ENCODE peak calls at places on chromosomes 1 and 21, in five cellular contexts. One of them, this sample, is unnamed. For H3K27me3, the result is how much of the 10 kb centered on the place peaks cover.

GRCh38 chr1:3785045-3785444 is 11.3 kb downstream of the LRRC47 start:
- DNase-seq in neural progenitor cell: no peak
- DNase-seq in fibroblast of lung: no peak
- DNase-seq in tibial nerve: no peak
- DNase-seq in SJSA1: no peak
- DNase-seq in this sample: no peak

GRCh38 chr1:203419558-203419957 is 56.0 kb upstream of the PRELP start:
- DNase-seq in neural progenitor cell: no peak
- DNase-seq in fibroblast of lung: no peak
- DNase-seq in tibial nerve: no peak
- DNase-seq in SJSA1: no peak
- DNase-seq in this sample: no peak

GRCh38 chr1:195019385-195019784 is 1588.9 kb downstream of the KCNT2 start:
- DNase-seq in neural progenitor cell: peak
- DNase-seq in fibroblast of lung: peak
- DNase-seq in tibial nerve: no peak
- DNase-seq in SJSA1: no peak
- DNase-seq in this sample: no peak

GRCh38 chr1:206430031-206430983 is 40.0 kb upstream of the IKBKE start:
- DNase-seq in neural progenitor cell: no peak
- DNase-seq in fibroblast of lung: peak
- DNase-seq in tibial nerve: no peak
- DNase-seq in SJSA1: peak
- DNase-seq in this sample: peak

GRCh38 chr21:43691801-43692200 is 27.1 kb upstream of the PDXK start:
- DNase-seq in neural progenitor cell: no peak
- DNase-seq in fibroblast of lung: no peak
- DNase-seq in tibial nerve: no peak
- DNase-seq in SJSA1: no peak
- DNase-seq in this sample: no peak

GRCh38 chr1:32500387-32501209 is 35.7 kb downstream of the ZBTB8B start:
- DNase-seq in neural progenitor cell: peak
- DNase-seq in fibroblast of lung: peak
- DNase-seq in tibial nerve: peak
- DNase-seq in SJSA1: peak
- DNase-seq in this sample: no peak

GRCh38 chr1:151166506-151166956 is 587 bp downstream of the SCNM1 start:
- DNase-seq in neural progenitor cell: peak
- DNase-seq in fibroblast of lung: peak
- DNase-seq in tibial nerve: no peak
- DNase-seq in SJSA1: peak
- DNase-seq in this sample: peak

GRCh38 chr1:92752719-92753118 is 32.2 kb downstream of the EVI5 start:
- DNase-seq in neural progenitor cell: no peak
- DNase-seq in fibroblast of lung: peak
- DNase-seq in tibial nerve: no peak
- DNase-seq in SJSA1: no peak
- DNase-seq in this sample: no peak

GRCh38 chr1:107547363-107548155 is 406.7 kb downstream of the NTNG1 start:
- DNase-seq in neural progenitor cell: no peak
- DNase-seq in fibroblast of lung: peak
- DNase-seq in tibial nerve: no peak
- DNase-seq in SJSA1: no peak
- DNase-seq in this sample: no peak

GRCh38 chr1:245160288-245160687 is 5.5 kb downstream of the KIF26B start:
- DNase-seq in neural progenitor cell: no peak
- DNase-seq in fibroblast of lung: no peak
- DNase-seq in tibial nerve: peak
- DNase-seq in SJSA1: no peak
- DNase-seq in this sample: no peak

GRCh38 chr1:18907021-18907913 is 4.9 kb upstream of the ALDH4A1 start:
- DNase-seq in neural progenitor cell: peak
- DNase-seq in fibroblast of lung: no peak
- DNase-seq in tibial nerve: peak
- DNase-seq in SJSA1: peak
- DNase-seq in this sample: no peak

GRCh38 chr1:117607471-117607870 is 1.6 kb downstream of the TENT5C start:
- DNase-seq in neural progenitor cell: peak
- DNase-seq in fibroblast of lung: peak
- DNase-seq in tibial nerve: no peak
- DNase-seq in SJSA1: no peak
- DNase-seq in this sample: no peak

GRCh38 chr1:40029608-40030007 is 10.9 kb upstream of the CAP1 start:
- DNase-seq in neural progenitor cell: no peak
- DNase-seq in fibroblast of lung: no peak
- DNase-seq in tibial nerve: no peak
- DNase-seq in SJSA1: no peak
- DNase-seq in this sample: no peak

GRCh38 chr1:24009406-24009805 is 29.3 kb upstream of the SRSF10 start:
- DNase-seq in neural progenitor cell: no peak
- DNase-seq in fibroblast of lung: peak
- DNase-seq in tibial nerve: no peak
- DNase-seq in SJSA1: no peak
- DNase-seq in this sample: no peak

GRCh38 chr1:12516741-12517140 is 101.3 kb downstream of the DHRS3 start:
- DNase-seq in neural progenitor cell: no peak
- DNase-seq in fibroblast of lung: no peak
- DNase-seq in tibial nerve: no peak
- DNase-seq in SJSA1: no peak
- DNase-seq in this sample: no peak

GRCh38 chr1:67250051-67250653 is 57.5 kb upstream of the IL12RB2 start:
- DNase-seq in neural progenitor cell: peak
- DNase-seq in fibroblast of lung: no peak
- DNase-seq in tibial nerve: no peak
- DNase-seq in SJSA1: no peak
- DNase-seq in this sample: no peak

GRCh38 chr1:70146488-70146887 is 58.9 kb downstream of the LRRC40 start:
- DNase-seq in neural progenitor cell: no peak
- DNase-seq in fibroblast of lung: peak
- DNase-seq in tibial nerve: no peak
- DNase-seq in SJSA1: no peak
- DNase-seq in this sample: no peak

GRCh38 chr1:17567582-17567981 is 28.1 kb downstream of the ARHGEF10L start:
- DNase-seq in neural progenitor cell: no peak
- DNase-seq in fibroblast of lung: peak
- DNase-seq in tibial nerve: no peak
- DNase-seq in SJSA1: no peak
- DNase-seq in this sample: no peak

GRCh38 chr1:11858968-11859871 is 475 bp upstream of the NPPB start:
- DNase-seq in neural progenitor cell: peak
- DNase-seq in fibroblast of lung: peak
- DNase-seq in tibial nerve: no peak
- DNase-seq in SJSA1: peak
- DNase-seq in this sample: no peak

GRCh38 chr1:160219062-160219929 is 14.1 kb downstream of the PEA15 start:
- DNase-seq in neural progenitor cell: peak
- DNase-seq in fibroblast of lung: peak
- DNase-seq in tibial nerve: no peak
- DNase-seq in SJSA1: peak
- DNase-seq in this sample: peak

GRCh38 chr1:205925730-205926129 is 17.5 kb downstream of the SLC26A9 start:
- DNase-seq in neural progenitor cell: no peak
- DNase-seq in fibroblast of lung: peak
- DNase-seq in tibial nerve: no peak
- DNase-seq in SJSA1: peak
- DNase-seq in this sample: no peak

GRCh38 chr1:56686171-56686570 is 41.1 kb downstream of the PRKAA2 start:
- DNase-seq in neural progenitor cell: no peak
- DNase-seq in fibroblast of lung: peak
- DNase-seq in tibial nerve: no peak
- DNase-seq in SJSA1: no peak
- DNase-seq in this sample: peak

DNA sequence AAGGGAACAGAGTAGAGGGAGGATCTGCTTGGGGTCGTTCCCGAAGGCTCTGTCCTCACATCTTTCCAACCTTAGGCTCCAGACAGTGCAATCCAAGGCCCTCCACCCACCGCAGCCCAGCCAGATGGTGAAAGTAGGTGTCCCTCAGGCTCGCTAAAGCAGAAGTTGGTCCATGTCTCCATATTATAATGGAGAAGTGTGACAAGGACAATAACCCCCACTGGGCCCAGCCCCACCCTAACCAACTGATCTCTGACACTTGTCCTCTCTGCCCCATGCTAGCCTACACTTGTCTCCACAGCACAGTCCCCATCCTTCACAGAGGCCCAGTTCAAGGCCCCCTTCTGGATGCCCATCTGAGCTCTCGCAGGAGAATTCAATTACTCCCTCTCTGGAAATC is 48.7 kb downstream of the DMAP1 start:
- DNase-seq in neural progenitor cell: no peak
- DNase-seq in fibroblast of lung: no peak
- DNase-seq in tibial nerve: no peak
- DNase-seq in SJSA1: no peak
- DNase-seq in this sample: no peak
- H3K27ac ChIP-seq in neural progenitor cell: peak
- H3K27ac ChIP-seq in fibroblast of lung: no peak
- H3K27ac ChIP-seq in tibial nerve: no peak
- H3K27ac ChIP-seq in SJSA1: no peak
- H3K27ac ChIP-seq in this sample: no peak

GRCh38 chr1:21620461-21620860 is 48.7 kb downstream of the RAP1GAP start:
- DNase-seq in neural progenitor cell: no peak
- DNase-seq in fibroblast of lung: no peak
- DNase-seq in tibial nerve: no peak
- DNase-seq in SJSA1: no peak
- DNase-seq in this sample: no peak
- H3K4me3 ChIP-seq in neural progenitor cell: no peak
- H3K4me3 ChIP-seq in fibroblast of lung: no peak
- H3K4me3 ChIP-seq in tibial nerve: no peak
- H3K4me3 ChIP-seq in SJSA1: no peak
- H3K4me3 ChIP-seq in this sample: no peak

DNA sequence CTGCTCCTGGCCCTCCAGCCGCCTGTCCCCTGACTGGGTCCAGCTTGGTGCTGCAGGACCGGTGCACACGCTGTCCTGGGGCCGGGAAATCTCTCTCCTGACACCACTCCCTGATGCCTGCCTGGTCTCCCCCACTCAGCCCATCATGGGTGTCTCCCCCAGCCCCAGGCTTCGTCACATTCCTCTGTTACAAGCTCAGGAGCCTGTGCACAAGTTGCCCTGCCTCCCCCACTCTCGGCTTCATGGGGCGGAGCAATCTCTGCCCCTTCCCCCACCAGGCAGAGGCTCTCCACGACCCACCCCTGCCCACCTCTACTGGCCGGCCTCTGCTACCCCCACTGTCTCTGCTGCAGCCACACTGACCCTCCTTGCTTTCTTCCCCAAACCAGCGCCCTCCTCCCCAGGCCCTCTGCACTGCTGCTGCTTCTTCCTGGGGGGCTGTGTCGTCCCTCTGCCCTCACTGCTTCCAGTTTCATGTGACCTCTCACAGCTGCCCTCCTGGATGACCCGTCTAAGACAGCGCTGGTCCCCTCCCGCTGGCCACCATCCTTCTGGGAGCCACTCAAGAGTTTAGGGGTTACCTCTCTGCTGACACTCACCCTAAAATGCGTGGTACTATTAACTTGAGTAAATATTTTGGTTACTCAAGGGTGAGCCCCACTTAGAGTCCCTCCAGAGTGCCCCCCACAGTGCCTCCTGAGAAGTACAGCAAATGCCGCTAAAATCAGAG is 5.7 kb upstream of the RIPK4 start:
- DNase-seq in neural progenitor cell: peak
- DNase-seq in fibroblast of lung: no peak
- DNase-seq in tibial nerve: no peak
- DNase-seq in SJSA1: no peak
- DNase-seq in this sample: no peak
- H3K27me3 ChIP-seq in neural progenitor cell: half or more
- H3K27me3 ChIP-seq in fibroblast of lung: half or more
- H3K27me3 ChIP-seq in tibial nerve: under half
- H3K27me3 ChIP-seq in SJSA1: under half
- H3K27me3 ChIP-seq in this sample: half or more

DNA sequence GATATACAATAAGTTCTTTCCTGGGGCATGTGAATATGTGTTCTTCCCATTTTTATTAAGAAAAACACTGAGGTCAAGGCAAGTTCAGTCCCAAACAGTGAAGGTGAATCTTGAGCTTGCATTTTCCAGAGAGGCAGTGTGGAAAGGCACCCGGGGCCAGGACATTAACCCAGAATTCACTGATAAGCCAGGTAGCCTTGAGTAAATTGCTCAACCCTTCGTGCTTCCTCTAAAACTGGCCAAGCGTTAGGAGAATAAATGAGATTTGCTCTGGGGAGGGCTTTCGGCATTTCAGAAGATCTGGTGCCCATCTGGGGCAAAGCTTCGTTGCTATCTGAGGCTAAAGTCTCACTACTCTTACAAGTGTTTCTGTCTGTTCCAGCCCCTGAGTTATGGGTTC is 57.1 kb upstream of the KAZN start:
- DNase-seq in neural progenitor cell: no peak
- DNase-seq in fibroblast of lung: no peak
- DNase-seq in tibial nerve: no peak
- DNase-seq in SJSA1: no peak
- DNase-seq in this sample: no peak
- H3K27ac ChIP-seq in neural progenitor cell: no peak
- H3K27ac ChIP-seq in fibroblast of lung: no peak
- H3K27ac ChIP-seq in tibial nerve: no peak
- H3K27ac ChIP-seq in SJSA1: no peak
- H3K27ac ChIP-seq in this sample: no peak

GRCh38 chr1:7679159-7679872 is 91.8 kb upstream of the VAMP3 start:
- DNase-seq in neural progenitor cell: no peak
- DNase-seq in fibroblast of lung: no peak
- DNase-seq in tibial nerve: no peak
- DNase-seq in SJSA1: no peak
- DNase-seq in this sample: no peak
- H3K4me3 ChIP-seq in neural progenitor cell: peak
- H3K4me3 ChIP-seq in fibroblast of lung: no peak
- H3K4me3 ChIP-seq in tibial nerve: no peak
- H3K4me3 ChIP-seq in SJSA1: no peak
- H3K4me3 ChIP-seq in this sample: peak

DNA sequence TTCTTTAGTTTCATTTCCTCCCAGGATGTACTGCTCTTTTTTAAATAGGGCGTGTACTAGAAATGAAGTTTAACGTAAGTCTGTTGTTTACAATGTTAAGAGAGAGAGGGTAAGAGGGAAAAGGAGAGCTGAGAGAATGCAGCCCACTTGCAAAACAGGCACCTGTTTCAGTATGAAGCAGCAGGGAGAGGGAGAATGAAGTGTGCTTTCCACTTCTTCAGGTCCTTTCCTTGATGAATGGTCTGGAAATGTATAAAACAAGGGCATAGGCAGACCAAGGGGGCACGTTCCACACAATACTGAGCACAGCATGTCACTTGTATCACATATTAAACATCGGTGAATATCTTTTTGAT is 2.0 kb downstream of the KCNA3 start:
- DNase-seq in neural progenitor cell: no peak
- DNase-seq in fibroblast of lung: no peak
- DNase-seq in tibial nerve: no peak
- DNase-seq in SJSA1: no peak
- DNase-seq in this sample: no peak
- H3K27me3 ChIP-seq in neural progenitor cell: half or more
- H3K27me3 ChIP-seq in fibroblast of lung: under half
- H3K27me3 ChIP-seq in tibial nerve: under half
- H3K27me3 ChIP-seq in SJSA1: half or more
- H3K27me3 ChIP-seq in this sample: under half